ENCODE peak calls at places on chromosome 3, in seven cellular contexts. W is thyroid gland, Y is aorta, U is SK-N-SH, M is neural progenitor cell, A is Panc1, X is RWPE2. C is an unnamed sample.

GRCh38 chr3:126201168-126201567 is 20.8 kb upstream of the ALDH1L1 start:
- DNase-seq in W (no peak), Y (no peak), U (no peak), M (no peak), A (no peak), X (no peak), C (no peak)

GRCh38 chr3:74053970-74054369 is 429.2 kb upstream of the PDZRN3 start:
- DNase-seq in W (no peak), Y (no peak), U (no peak), M (no peak), A (no peak), X (no peak), C (no peak)

GRCh38 chr3:83934208-83935150 is 1024.3 kb upstream of the CADM2 start:
- DNase-seq in W (no peak), Y (no peak), U (no peak), M (no peak), A (no peak), X (peak; percentile 85), C (no peak)

GRCh38 chr3:114079761-114080160 is 23.2 kb downstream of the QTRT2 start:
- DNase-seq in W (no peak), Y (no peak), U (no peak), M (no peak), A (no peak), X (no peak), C (no peak)

GRCh38 chr3:24495334-24495994 is 814 bp upstream of the THRB start:
- DNase-seq in W (peak; percentile 71), Y (peak; percentile 84), U (peak; percentile 63), M (peak; percentile 77), A (no peak), X (peak; percentile 67), C (peak; percentile 58)

GRCh38 chr3:16122661-16123060 is 51.8 kb upstream of the GALNT15 start:
- DNase-seq in W (no peak), Y (no peak), U (no peak), M (no peak), A (no peak), X (no peak), C (peak; percentile 52)

GRCh38 chr3:9151240-9151639 is 98.2 kb downstream of the SRGAP3 start:
- DNase-seq in W (peak; percentile 9), Y (no peak), U (no peak), M (no peak), A (no peak), X (no peak), C (no peak)

GRCh38 chr3:64311424-64311920 is 86.2 kb upstream of the PRICKLE2 start:
- DNase-seq in W (no peak), Y (no peak), U (no peak), M (no peak), A (no peak), X (no peak), C (no peak)

GRCh38 chr3:169147246-169148008 is 516.1 kb downstream of the MECOM start:
- DNase-seq in W (peak; percentile 12), Y (peak; percentile 76), U (peak; percentile 64), M (peak; percentile 94), A (no peak), X (peak; percentile 64), C (no peak)

GRCh38 chr3:107285197-107285596 is 92.0 kb upstream of the CCDC54 start:
- DNase-seq in W (no peak), Y (no peak), U (peak; percentile 2), M (peak; percentile 39), A (no peak), X (no peak), C (no peak)

GRCh38 chr3:53708001-53708621 is 138.1 kb downstream of the CHDH start:
- DNase-seq in W (peak; percentile 45), Y (no peak), U (no peak), M (no peak), A (no peak), X (no peak), C (no peak)

GRCh38 chr3:158768881-158769518 is 32.9 kb upstream of the MFSD1 start:
- DNase-seq in W (no peak), Y (no peak), U (no peak), M (peak; percentile 11), A (no peak), X (no peak), C (no peak)

DNA sequence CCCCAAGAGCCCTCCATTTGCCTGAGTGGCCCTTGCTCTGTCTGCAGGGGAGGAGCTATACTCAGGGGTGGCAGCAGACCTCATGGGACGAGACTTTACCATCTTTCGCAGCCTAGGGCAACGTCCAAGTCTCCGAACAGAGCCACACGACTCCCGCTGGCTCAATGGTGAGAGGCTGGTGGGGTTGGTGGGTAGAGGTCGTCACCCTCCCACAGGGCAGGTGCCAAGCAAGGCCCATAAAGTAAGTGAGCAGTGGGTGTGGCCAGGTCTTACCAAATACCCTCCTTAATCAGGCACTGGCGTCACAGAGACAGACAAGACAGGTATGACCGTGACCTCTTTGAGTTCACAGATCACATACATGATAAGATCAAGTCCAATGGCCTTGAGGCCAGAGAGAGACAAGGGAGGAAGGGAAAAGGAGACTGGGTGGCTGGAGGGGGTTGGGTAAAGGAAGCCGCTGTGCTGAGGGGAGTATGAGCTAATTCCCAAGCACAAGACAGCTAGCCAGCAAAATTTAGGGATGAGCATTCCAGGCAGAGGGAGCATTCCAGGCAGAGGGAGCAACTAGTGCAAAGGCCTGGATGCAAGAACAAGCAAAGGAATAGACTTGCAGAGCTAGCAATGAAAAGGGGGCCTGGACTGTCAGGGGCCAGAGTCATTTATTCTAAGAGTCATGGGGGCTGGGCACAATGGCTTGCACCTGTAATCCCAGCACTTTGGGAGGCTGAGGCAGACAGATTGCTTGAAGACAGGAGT is 2.5 kb downstream of the SEMA3B start:
- DNase-seq in W (no peak), Y (no peak), U (no peak), M (no peak), A (no peak), X (no peak), C (no peak)
- H3K4me1 ChIP-seq in W (peaks cover 61% of the 10 kb centered on the region), Y (no peaks in the 10 kb centered on the region), U (peaks cover 11% of the 10 kb centered on the region), M (peaks cover 38% of the 10 kb centered on the region), A (peaks cover 8% of the 10 kb centered on the region), X (peaks cover 25% of the 10 kb centered on the region), C (peaks cover 17% of the 10 kb centered on the region)

GRCh38 chr3:13085846-13086179 is 12.6 kb upstream of the IQSEC1 start:
- DNase-seq in W (no peak), Y (no peak), U (no peak), M (no peak), A (no peak), X (no peak), C (no peak)
- H3K4me1 ChIP-seq in W (no peaks in the 10 kb centered on the region), Y (no peaks in the 10 kb centered on the region), U (no peaks in the 10 kb centered on the region), M (peaks cover 1% of the 10 kb centered on the region), A (peaks cover 12% of the 10 kb centered on the region), X (no peaks in the 10 kb centered on the region), C (no peaks in the 10 kb centered on the region)

GRCh38 chr3:124273651-124274050 is 281.7 kb upstream of the ROPN1 start:
- DNase-seq in W (no peak), Y (no peak), U (no peak), M (no peak), A (no peak), X (no peak), C (no peak)

GRCh38 chr3:124276163-124276862 is 284.4 kb upstream of the ROPN1 start:
- DNase-seq in W (no peak), Y (no peak), U (no peak), M (no peak), A (no peak), X (no peak), C (no peak)

GRCh38 chr3:124277516-124277890 is 285.6 kb upstream of the ROPN1 start:
- DNase-seq in W (peak; percentile 70), Y (no peak), U (no peak), M (no peak), A (no peak), X (no peak), C (no peak)

GRCh38 chr3:124275421-124275820 is 283.5 kb upstream of the ROPN1 start:
- DNase-seq in W (no peak), Y (peak; percentile 78), U (no peak), M (no peak), A (no peak), X (no peak), C (no peak)

GRCh38 chr3:124276863-124277515 is 285.1 kb upstream of the ROPN1 start:
- DNase-seq in W (no peak), Y (no peak), U (no peak), M (no peak), A (no peak), X (no peak), C (no peak)
- H3K4me1 ChIP-seq in W (peaks cover 35% of the 10 kb centered on the region), Y (peaks cover 10% of the 10 kb centered on the region), U (peaks cover 5% of the 10 kb centered on the region), M (peaks cover 5% of the 10 kb centered on the region), A (no peaks in the 10 kb centered on the region), X (no peaks in the 10 kb centered on the region), C (peaks cover 6% of the 10 kb centered on the region)

GRCh38 chr3:105354429-105354828 is 12.3 kb upstream of the ALCAM start:
- DNase-seq in W (no peak), Y (no peak), U (no peak), M (peak; percentile 52), A (no peak), X (no peak), C (no peak)

GRCh38 chr3:105355355-105356063 is 11.2 kb upstream of the ALCAM start:
- DNase-seq in W (no peak), Y (no peak), U (peak; percentile 66), M (no peak), A (no peak), X (no peak), C (no peak)

GRCh38 chr3:105356988-105357387 is 9.7 kb upstream of the ALCAM start:
- DNase-seq in W (no peak), Y (no peak), U (no peak), M (no peak), A (no peak), X (no peak), C (no peak)

GRCh38 chr3:105362021-105362665 is 4.6 kb upstream of the ALCAM start:
- DNase-seq in W (no peak), Y (no peak), U (no peak), M (no peak), A (no peak), X (no peak), C (no peak)

DNA sequence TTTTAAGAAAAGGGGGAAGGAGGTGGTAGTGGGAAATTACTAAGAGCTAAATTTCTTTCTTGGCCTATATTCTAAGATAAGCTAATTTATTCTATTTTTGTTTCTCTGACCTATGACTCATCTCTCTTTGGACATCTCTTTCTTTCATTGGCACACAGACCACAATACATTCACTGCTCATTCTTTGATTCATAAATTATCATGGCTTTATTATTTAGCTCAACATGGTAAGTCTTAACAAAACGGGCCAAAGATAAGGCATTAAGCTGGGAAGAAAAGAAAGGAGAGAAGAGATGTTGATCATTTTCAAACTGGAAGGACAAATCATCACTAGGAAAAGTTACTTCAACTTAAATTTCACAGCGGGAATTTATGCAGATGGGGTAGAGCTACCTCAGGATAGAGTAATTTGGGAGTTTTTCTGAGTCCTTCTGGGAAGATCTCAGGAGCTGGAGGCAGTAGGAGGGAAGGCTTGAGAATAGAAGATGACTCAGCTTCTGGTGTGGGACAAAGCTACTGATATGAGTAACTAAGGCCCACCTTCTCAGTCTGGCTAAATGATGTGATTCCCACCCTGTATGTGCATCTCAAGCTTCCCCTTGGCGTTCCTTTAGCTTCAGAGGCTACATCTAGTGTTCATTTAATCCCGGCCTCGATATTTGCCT is 7.5 kb upstream of the ALCAM start:
- DNase-seq in W (no peak), Y (no peak), U (no peak), M (no peak), A (no peak), X (no peak), C (no peak)
- H3K4me1 ChIP-seq in W (no peaks in the 10 kb centered on the region), Y (peaks cover 6% of the 10 kb centered on the region), U (peaks cover 56% of the 10 kb centered on the region), M (peaks cover 2% of the 10 kb centered on the region), A (no peaks in the 10 kb centered on the region), X (peaks cover 68% of the 10 kb centered on the region), C (no peaks in the 10 kb centered on the region)

C was measured in breast epithelium.